ENCODE peak calls at places on chromosomes 6 and 20, in seven cellular contexts. D is AG09319, Q is AG08395, Z is pons, J is frontal cortex, K is endothelial cell, O is A172. W is an unnamed sample.
A peak's percentile ranks its signal among the peaks of the same experiment; 100 is the strongest.

GRCh38 chr6:40340957-40341356 is 246.2 kb downstream of the LRFN2 start:
- DNase-seq in D (no peak), Q (no peak), Z (no peak), J (no peak), K (no peak), O (no peak), W (no peak)

GRCh38 chr6:161362266-161362665 is 88.4 kb upstream of the AGPAT4 start:
- DNase-seq in D (no peak), Q (no peak), Z (no peak), J (no peak), K (no peak), O (no peak), W (no peak)

GRCh38 chr20:15248618-15249395 is 911.4 kb upstream of the FLRT3 start:
- DNase-seq in D (no peak), Q (no peak), Z (no peak), J (no peak), K (no peak), O (no peak), W (no peak)

GRCh38 chr6:111765681-111766523 is 107.3 kb downstream of the FYN start:
- DNase-seq in D (no peak), Q (peak; percentile 22), Z (no peak), J (no peak), K (no peak), O (no peak), W (no peak)

GRCh38 chr20:21391495-21392298 is 5.6 kb downstream of the NKX2-4 start:
- DNase-seq in D (no peak), Q (no peak), Z (no peak), J (no peak), K (peak; percentile 44), O (no peak), W (no peak)

GRCh38 chr20:62019144-62019805 is 46.4 kb downstream of the TAF4 start:
- DNase-seq in D (no peak), Q (no peak), Z (no peak), J (no peak), K (no peak), O (no peak), W (no peak)

GRCh38 chr20:50304501-50304856 is 113.8 kb downstream of the CEBPB start:
- DNase-seq in D (peak; percentile 82), Q (peak; percentile 86), Z (no peak), J (no peak), K (no peak), O (no peak), W (no peak)

GRCh38 chr6:117676577-117677218 is 1.4 kb downstream of the NUS1 start:
- DNase-seq in D (no peak), Q (no peak), Z (no peak), J (no peak), K (no peak), O (no peak), W (no peak)

GRCh38 chr20:33024263-33024601 is 7.2 kb upstream of the BPIFB6 start:
- DNase-seq in D (no peak), Q (no peak), Z (no peak), J (no peak), K (no peak), O (no peak), W (no peak)

GRCh38 chr6:117677553-117678131 is 2.4 kb downstream of the NUS1 start:
- DNase-seq in D (no peak), Q (no peak), Z (no peak), J (no peak), K (no peak), O (no peak), W (no peak)

GRCh38 chr20:11867286-11867921 is 50.3 kb upstream of the BTBD3 start:
- DNase-seq in D (no peak), Q (peak; percentile 19), Z (no peak), J (no peak), K (no peak), O (peak; percentile 31), W (no peak)

GRCh38 chr6:55174211-55175013 is at the start of gene HCRTR2:
- DNase-seq in D (no peak), Q (no peak), Z (no peak), J (no peak), K (peak; percentile 33), O (no peak), W (no peak)

GRCh38 chr6:434051-434705 is 42.6 kb downstream of the IRF4 start:
- DNase-seq in D (no peak), Q (no peak), Z (no peak), J (no peak), K (no peak), O (no peak), W (no peak)

GRCh38 chr6:91029211-91029610 is 442.3 kb upstream of the MAP3K7 start:
- DNase-seq in D (no peak), Q (no peak), Z (peak; percentile 5), J (no peak), K (no peak), O (no peak), W (no peak)

GRCh38 chr6:121651420-121651819 is 216.0 kb downstream of the GJA1 start:
- DNase-seq in D (no peak), Q (no peak), Z (no peak), J (no peak), K (peak; percentile 18), O (no peak), W (no peak)

GRCh38 chr6:167825759-167826229 is 917 bp upstream of the AFDN start:
- DNase-seq in D (no peak), Q (peak; percentile 41), Z (no peak), J (peak; percentile 27), K (peak; percentile 72), O (peak; percentile 9), W (peak; percentile 88)

GRCh38 chr20:10282930-10283556 is 64.4 kb downstream of the SNAP25 start:
- DNase-seq in D (no peak), Q (peak; percentile 65), Z (no peak), J (no peak), K (no peak), O (peak; percentile 31), W (no peak)

GRCh38 chr6:64860203-64860602 is 846.8 kb downstream of the EYS start:
- DNase-seq in D (no peak), Q (no peak), Z (no peak), J (no peak), K (no peak), O (no peak), W (no peak)

GRCh38 chr6:26021350-26022165 is 59.0 kb downstream of the TRIM38 start:
- DNase-seq in D (peak; percentile 79), Q (peak; percentile 87), Z (peak; percentile 97), J (peak; percentile 85), K (peak; percentile 90), O (peak; percentile 93), W (peak; percentile 67)

GRCh38 chr6:139271056-139271455 is 20.7 kb downstream of the TXLNB start:
- DNase-seq in D (no peak), Q (no peak), Z (peak; percentile 54), J (no peak), K (no peak), O (peak; percentile 65), W (no peak)

GRCh38 chr6:79710127-79710526 is 79.0 kb downstream of the SH3BGRL2 start:
- DNase-seq in D (no peak), Q (no peak), Z (no peak), J (no peak), K (no peak), O (no peak), W (no peak)

GRCh38 chr6:20412674-20413073 is 11.0 kb downstream of the E2F3 start:
- DNase-seq in D (no peak), Q (no peak), Z (no peak), J (no peak), K (no peak), O (no peak), W (no peak)